ENCODE peak calls at places on chromosomes 5 and 9, in six cellular contexts. I, U, G, E, O and L are unnamed samples.

GRCh38 chr5:168663276-168664004 is 84.3 kb upstream of the PANK3 start:
- DNase-seq in I (no peak), U (no peak), G (no peak), E (no peak), O (no peak), L (no peak)

GRCh38 chr5:74055446-74056097 is 429.6 kb downstream of the ARHGEF28 start:
- DNase-seq in I (no peak), U (no peak), G (no peak), E (no peak), O (no peak), L (no peak)

GRCh38 chr9:33430942-33431341 is 16.5 kb downstream of the AQP3 start:
- DNase-seq in I (no peak), U (no peak), G (no peak), E (no peak), O (no peak), L (no peak)

GRCh38 chr9:138053996-138054752 is 176.6 kb downstream of the CACNA1B start:
- DNase-seq in I (no peak), U (no peak), G (no peak), E (no peak), O (peak; percentile 29), L (no peak)

GRCh38 chr5:124546643-124547042 is 199.8 kb downstream of the ZNF608 start:
- DNase-seq in I (peak; percentile 15), U (no peak), G (peak; percentile 55), E (no peak), O (peak; percentile 51), L (peak; percentile 66)

GRCh38 chr5:169735913-169736312 is 98.8 kb downstream of the DOCK2 start:
- DNase-seq in I (no peak), U (no peak), G (no peak), E (no peak), O (no peak), L (peak; percentile 6)

GRCh38 chr9:74838351-74838750 is 49.4 kb downstream of the TRPM6 start:
- DNase-seq in I (no peak), U (no peak), G (peak; percentile 8), E (no peak), O (no peak), L (no peak)

GRCh38 chr9:136536721-136537241 is 9.1 kb downstream of the NOTCH1 start:
- DNase-seq in I (no peak), U (no peak), G (no peak), E (no peak), O (no peak), L (no peak)

GRCh38 chr5:96743065-96743768 is 64.5 kb downstream of the ERAP1 start:
- DNase-seq in I (no peak), U (no peak), G (peak; percentile 63), E (no peak), O (no peak), L (no peak)

GRCh38 chr9:81492710-81493447 is 196.5 kb downstream of the TLE1 start:
- DNase-seq in I (peak; percentile 2), U (no peak), G (peak; percentile 96), E (no peak), O (no peak), L (no peak)

GRCh38 chr5:157689942-157690689 is 18.8 kb downstream of the C5orf52 start:
- DNase-seq in I (no peak), U (no peak), G (no peak), E (no peak), O (no peak), L (no peak)

GRCh38 chr9:104765138-104765537 is 1.2 kb downstream of the NIPSNAP3B start:
- DNase-seq in I (no peak), U (no peak), G (no peak), E (no peak), O (no peak), L (no peak)

GRCh38 chr5:38340961-38341500 is 82.7 kb downstream of the EGFLAM start:
- DNase-seq in I (no peak), U (no peak), G (no peak), E (no peak), O (no peak), L (no peak)

GRCh38 chr9:117643288-117643654 is 60.9 kb upstream of the TLR4 start:
- DNase-seq in I (no peak), U (no peak), G (no peak), E (no peak), O (no peak), L (no peak)

GRCh38 chr9:33785914-33786313 is 9.4 kb upstream of the PRSS3 start:
- DNase-seq in I (no peak), U (no peak), G (peak; percentile 22), E (no peak), O (no peak), L (no peak)

GRCh38 chr5:58335518-58335917 is 124.4 kb downstream of the PLK2 start:
- DNase-seq in I (no peak), U (no peak), G (peak; percentile 13), E (no peak), O (no peak), L (no peak)

GRCh38 chr9:124217839-124218437 is 39.8 kb upstream of the NEK6 start:
- DNase-seq in I (no peak), U (no peak), G (no peak), E (no peak), O (no peak), L (no peak)

GRCh38 chr9:133824106-133824801 is 86.1 kb upstream of the SARDH start:
- DNase-seq in I (no peak), U (no peak), G (no peak), E (no peak), O (no peak), L (no peak)
- TF ChIP-seq CTCF in I (no peak), U (no peak), G (no peak), E (no peak), O (no peak), L (no peak)

GRCh38 chr9:73155968-73156592 is 4.4 kb downstream of the ANXA1 start:
- DNase-seq in I (no peak), U (no peak), G (no peak), E (no peak), O (no peak), L (no peak)
- TF ChIP-seq CTCF in I (no peak), U (no peak), G (no peak), E (no peak), O (no peak), L (no peak)

GRCh38 chr5:43042626-43043399 is 2.7 kb upstream of the ANXA2R start:
- DNase-seq in I (peak; percentile 57), U (peak; percentile 67), G (peak; percentile 85), E (peak; percentile 35), O (peak; percentile 68), L (peak; percentile 51)
- TF ChIP-seq CTCF in I (no peak), U (no peak), G (no peak), E (peak; percentile 25), O (no peak), L (no peak)

GRCh38 chr9:128822407-128823042 is 4.2 kb downstream of the ENDOG start:
- DNase-seq in I (no peak), U (no peak), G (no peak), E (no peak), O (no peak), L (no peak)

GRCh38 chr9:128821584-128822406 is 3.5 kb downstream of the ENDOG start:
- DNase-seq in I (no peak), U (no peak), G (no peak), E (no peak), O (no peak), L (no peak)

GRCh38 chr9:128824911-128825310 is 4.7 kb downstream of the SPOUT1 start:
- DNase-seq in I (no peak), U (no peak), G (no peak), E (no peak), O (no peak), L (no peak)

GRCh38 chr9:128823903-128824406 is 5.6 kb downstream of the SPOUT1 start:
- DNase-seq in I (no peak), U (no peak), G (no peak), E (no peak), O (no peak), L (no peak)

GRCh38 chr9:128823362-128823902 is 5.1 kb downstream of the ENDOG start:
- DNase-seq in I (no peak), U (no peak), G (no peak), E (no peak), O (no peak), L (no peak)
- TF ChIP-seq CTCF in I (no peak), U (no peak), G (no peak), E (no peak), O (no peak), L (no peak)

GRCh38 chr5:92548351-92548750 is 1032.7 kb downstream of the NR2F1-AS1 start:
- DNase-seq in I (no peak), U (no peak), G (peak; percentile 53), E (no peak), O (no peak), L (no peak)

GRCh38 chr5:92556747-92557146 is 1024.3 kb downstream of the NR2F1-AS1 start:
- DNase-seq in I (no peak), U (no peak), G (no peak), E (no peak), O (no peak), L (no peak)

GRCh38 chr5:92554447-92555085 is 1026.5 kb downstream of the NR2F1-AS1 start:
- DNase-seq in I (no peak), U (no peak), G (no peak), E (no peak), O (no peak), L (no peak)

GRCh38 chr5:92553326-92553725 is 1027.7 kb downstream of the NR2F1-AS1 start:
- DNase-seq in I (no peak), U (no peak), G (peak; percentile 18), E (no peak), O (no peak), L (no peak)

GRCh38 chr5:92552206-92553160 is 1028.5 kb downstream of the NR2F1-AS1 start:
- DNase-seq in I (peak; percentile 28), U (no peak), G (peak; percentile 97), E (peak; percentile 5), O (no peak), L (no peak)
- TF ChIP-seq CTCF in I (no peak), U (no peak), G (no peak), E (no peak), O (no peak), L (no peak)

GRCh38 chr5:36691241-36691640 is 84.8 kb downstream of the SLC1A3 start:
- DNase-seq in I (no peak), U (no peak), G (peak; percentile 31), E (no peak), O (no peak), L (no peak)

GRCh38 chr5:36689225-36689624 is 82.8 kb downstream of the SLC1A3 start:
- DNase-seq in I (no peak), U (no peak), G (peak; percentile 68), E (no peak), O (no peak), L (no peak)

GRCh38 chr5:36690041-36690941 is 83.9 kb downstream of the SLC1A3 start:
- DNase-seq in I (peak; percentile 87), U (peak; percentile 77), G (peak; percentile 91), E (peak; percentile 91), O (peak; percentile 87), L (peak; percentile 86)

GRCh38 chr5:36686881-36687280 is 80.5 kb downstream of the SLC1A3 start:
- DNase-seq in I (no peak), U (no peak), G (no peak), E (no peak), O (no peak), L (no peak)

GRCh38 chr5:36688722-36689121 is 82.3 kb downstream of the SLC1A3 start:
- DNase-seq in I (peak; percentile 14), U (no peak), G (peak; percentile 36), E (no peak), O (no peak), L (no peak)
- TF ChIP-seq CTCF in I (peak; percentile 41), U (peak; percentile 11), G (peak; percentile 32), E (peak; percentile 40), O (no peak), L (peak; percentile 28)